ENCODE peak calls at places on chromosomes 3 and 15, in ten cellular contexts. One of them, this sample, is unnamed. For H3K9me3, the result is how much of the 10 kb centered on the place peaks cover.

GRCh38 chr15:87527875-87528274 is 728.7 kb downstream of the NTRK3 start:
- DNase-seq in CD8-positive, alpha-beta T cell: no peak
- DNase-seq in H9: no peak
- DNase-seq in cardiac muscle cell: no peak
- DNase-seq in sigmoid colon: no peak
- DNase-seq in tibial artery: no peak
- DNase-seq in upper lobe of left lung: no peak
- DNase-seq in Karpas-422: no peak
- DNase-seq in neuronal stem cell: no peak
- DNase-seq in Peyer's patch: no peak
- DNase-seq in this sample: no peak

GRCh38 chr3:59510576-59510975 is 460.8 kb upstream of the CFAP20DC start:
- DNase-seq in CD8-positive, alpha-beta T cell: no peak
- DNase-seq in H9: no peak
- DNase-seq in cardiac muscle cell: no peak
- DNase-seq in sigmoid colon: no peak
- DNase-seq in tibial artery: no peak
- DNase-seq in upper lobe of left lung: no peak
- DNase-seq in Karpas-422: no peak
- DNase-seq in neuronal stem cell: no peak
- DNase-seq in Peyer's patch: no peak
- DNase-seq in this sample: no peak

GRCh38 chr3:133466531-133467386 is 66.9 kb downstream of the BFSP2 start:
- DNase-seq in CD8-positive, alpha-beta T cell: no peak
- DNase-seq in H9: no peak
- DNase-seq in cardiac muscle cell: no peak
- DNase-seq in sigmoid colon: no peak
- DNase-seq in tibial artery: no peak
- DNase-seq in upper lobe of left lung: no peak
- DNase-seq in Karpas-422: peak
- DNase-seq in neuronal stem cell: no peak
- DNase-seq in Peyer's patch: no peak
- DNase-seq in this sample: no peak

GRCh38 chr3:69803871-69804270 is 64.6 kb downstream of the MITF start:
- DNase-seq in CD8-positive, alpha-beta T cell: no peak
- DNase-seq in H9: no peak
- DNase-seq in cardiac muscle cell: no peak
- DNase-seq in sigmoid colon: no peak
- DNase-seq in tibial artery: no peak
- DNase-seq in upper lobe of left lung: no peak
- DNase-seq in Karpas-422: no peak
- DNase-seq in neuronal stem cell: no peak
- DNase-seq in Peyer's patch: no peak
- DNase-seq in this sample: no peak

GRCh38 chr3:190213726-190214125 is 93.0 kb upstream of the P3H2 start:
- DNase-seq in CD8-positive, alpha-beta T cell: no peak
- DNase-seq in H9: no peak
- DNase-seq in cardiac muscle cell: no peak
- DNase-seq in sigmoid colon: no peak
- DNase-seq in tibial artery: no peak
- DNase-seq in upper lobe of left lung: no peak
- DNase-seq in Karpas-422: no peak
- DNase-seq in neuronal stem cell: no peak
- DNase-seq in Peyer's patch: no peak
- DNase-seq in this sample: no peak

GRCh38 chr15:39593071-39594055 is 12.5 kb downstream of the THBS1 start:
- DNase-seq in CD8-positive, alpha-beta T cell: no peak
- DNase-seq in H9: no peak
- DNase-seq in cardiac muscle cell: peak
- DNase-seq in sigmoid colon: no peak
- DNase-seq in tibial artery: no peak
- DNase-seq in upper lobe of left lung: no peak
- DNase-seq in Karpas-422: no peak
- DNase-seq in neuronal stem cell: no peak
- DNase-seq in Peyer's patch: no peak
- DNase-seq in this sample: no peak

GRCh38 chr3:177569193-177569592 is 371.9 kb upstream of the TBL1XR1 start:
- DNase-seq in CD8-positive, alpha-beta T cell: no peak
- DNase-seq in H9: no peak
- DNase-seq in cardiac muscle cell: peak
- DNase-seq in sigmoid colon: no peak
- DNase-seq in tibial artery: no peak
- DNase-seq in upper lobe of left lung: peak
- DNase-seq in Karpas-422: no peak
- DNase-seq in neuronal stem cell: no peak
- DNase-seq in Peyer's patch: no peak
- DNase-seq in this sample: no peak

GRCh38 chr3:46370784-46371183 is at the start of gene CCR5:
- DNase-seq in CD8-positive, alpha-beta T cell: peak
- DNase-seq in H9: no peak
- DNase-seq in cardiac muscle cell: no peak
- DNase-seq in sigmoid colon: no peak
- DNase-seq in tibial artery: no peak
- DNase-seq in upper lobe of left lung: no peak
- DNase-seq in Karpas-422: no peak
- DNase-seq in neuronal stem cell: no peak
- DNase-seq in Peyer's patch: no peak
- DNase-seq in this sample: no peak

GRCh38 chr15:71880276-71880675 is 69.9 kb downstream of the NR2E3 start:
- DNase-seq in CD8-positive, alpha-beta T cell: no peak
- DNase-seq in H9: no peak
- DNase-seq in cardiac muscle cell: no peak
- DNase-seq in sigmoid colon: no peak
- DNase-seq in tibial artery: no peak
- DNase-seq in upper lobe of left lung: no peak
- DNase-seq in Karpas-422: no peak
- DNase-seq in neuronal stem cell: peak
- DNase-seq in Peyer's patch: no peak
- DNase-seq in this sample: no peak

GRCh38 chr15:74482661-74483060 is 21.7 kb upstream of the UBL7 start:
- DNase-seq in CD8-positive, alpha-beta T cell: no peak
- DNase-seq in H9: peak
- DNase-seq in cardiac muscle cell: no peak
- DNase-seq in sigmoid colon: no peak
- DNase-seq in tibial artery: no peak
- DNase-seq in upper lobe of left lung: no peak
- DNase-seq in Karpas-422: no peak
- DNase-seq in neuronal stem cell: no peak
- DNase-seq in Peyer's patch: no peak
- DNase-seq in this sample: no peak

GRCh38 chr3:196778755-196779154 is 39.1 kb downstream of the PAK2 start:
- DNase-seq in CD8-positive, alpha-beta T cell: no peak
- DNase-seq in H9: no peak
- DNase-seq in cardiac muscle cell: peak
- DNase-seq in sigmoid colon: no peak
- DNase-seq in tibial artery: no peak
- DNase-seq in upper lobe of left lung: no peak
- DNase-seq in Karpas-422: no peak
- DNase-seq in neuronal stem cell: no peak
- DNase-seq in Peyer's patch: no peak
- DNase-seq in this sample: no peak

GRCh38 chr3:114154321-114154821 is 24.5 kb downstream of the DRD3 start:
- DNase-seq in CD8-positive, alpha-beta T cell: no peak
- DNase-seq in H9: peak
- DNase-seq in cardiac muscle cell: no peak
- DNase-seq in sigmoid colon: no peak
- DNase-seq in tibial artery: no peak
- DNase-seq in upper lobe of left lung: no peak
- DNase-seq in Karpas-422: peak
- DNase-seq in neuronal stem cell: no peak
- DNase-seq in Peyer's patch: no peak
- DNase-seq in this sample: no peak

DNA sequence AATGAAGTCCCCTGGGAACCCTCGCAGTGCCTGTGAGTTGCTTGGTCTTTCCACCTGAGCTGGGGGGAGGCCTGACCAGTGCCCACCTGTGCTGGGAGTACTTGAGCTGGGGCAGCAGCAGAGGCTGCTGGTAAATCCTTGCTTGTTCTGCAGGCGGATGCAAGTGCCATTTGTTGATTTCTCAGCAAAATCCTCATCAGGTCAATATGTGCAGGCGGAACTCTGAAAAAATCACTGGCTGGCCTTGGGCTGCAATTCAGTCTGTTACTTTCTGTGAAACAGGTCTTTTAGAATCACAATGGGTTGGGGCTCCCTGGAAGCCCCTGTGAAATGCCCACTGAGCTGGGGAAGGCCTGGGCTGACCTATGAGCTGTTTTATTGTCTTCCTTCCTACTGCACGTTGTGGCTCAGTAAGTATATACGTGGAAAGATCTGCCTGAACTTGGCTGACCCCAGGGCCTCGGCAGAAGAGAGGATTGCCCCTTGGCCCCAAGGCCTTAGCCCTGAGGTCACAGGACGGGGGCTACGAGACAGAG is 182.0 kb upstream of the RGMA start:
- DNase-seq in CD8-positive, alpha-beta T cell: no peak
- DNase-seq in H9: no peak
- DNase-seq in cardiac muscle cell: no peak
- DNase-seq in sigmoid colon: no peak
- DNase-seq in tibial artery: no peak
- DNase-seq in upper lobe of left lung: no peak
- DNase-seq in Karpas-422: no peak
- DNase-seq in neuronal stem cell: no peak
- DNase-seq in Peyer's patch: no peak
- DNase-seq in this sample: no peak
- H3K9me3 ChIP-seq in CD8-positive, alpha-beta T cell: under half
- H3K9me3 ChIP-seq in H9: under half
- H3K9me3 ChIP-seq in cardiac muscle cell: under half
- H3K9me3 ChIP-seq in sigmoid colon: under half
- H3K9me3 ChIP-seq in tibial artery: under half
- H3K9me3 ChIP-seq in upper lobe of left lung: under half
- H3K9me3 ChIP-seq in Karpas-422: under half
- H3K9me3 ChIP-seq in neuronal stem cell: under half
- H3K9me3 ChIP-seq in Peyer's patch: under half
- H3K9me3 ChIP-seq in this sample: under half

DNA sequence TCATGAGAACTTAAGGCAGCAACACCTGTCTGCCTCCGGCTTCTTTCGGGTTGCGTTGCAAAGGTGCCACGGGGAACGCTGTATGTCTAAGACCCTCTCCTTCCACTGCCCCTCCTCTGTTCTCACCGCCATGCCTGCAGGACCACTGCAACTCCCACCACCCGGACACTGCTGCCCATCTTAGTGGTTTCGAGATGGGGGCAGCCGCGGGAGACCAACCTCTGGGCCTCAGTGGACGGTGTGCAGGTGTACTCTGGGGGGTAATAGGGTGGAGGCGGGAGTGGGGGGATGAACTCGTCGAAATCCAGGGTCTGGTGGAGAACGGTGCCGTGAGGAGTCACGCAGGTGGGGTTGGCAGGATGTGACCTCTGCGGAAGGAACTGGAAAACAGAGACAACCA is 132.8 kb downstream of the NSMCE3 start:
- DNase-seq in CD8-positive, alpha-beta T cell: no peak
- DNase-seq in H9: peak
- DNase-seq in cardiac muscle cell: no peak
- DNase-seq in sigmoid colon: no peak
- DNase-seq in tibial artery: no peak
- DNase-seq in upper lobe of left lung: no peak
- DNase-seq in Karpas-422: no peak
- DNase-seq in neuronal stem cell: no peak
- DNase-seq in Peyer's patch: no peak
- DNase-seq in this sample: no peak
- H3K9me3 ChIP-seq in CD8-positive, alpha-beta T cell: under half
- H3K9me3 ChIP-seq in H9: under half
- H3K9me3 ChIP-seq in cardiac muscle cell: under half
- H3K9me3 ChIP-seq in sigmoid colon: under half
- H3K9me3 ChIP-seq in tibial artery: under half
- H3K9me3 ChIP-seq in upper lobe of left lung: under half
- H3K9me3 ChIP-seq in Karpas-422: under half
- H3K9me3 ChIP-seq in neuronal stem cell: under half
- H3K9me3 ChIP-seq in Peyer's patch: under half
- H3K9me3 ChIP-seq in this sample: under half

GRCh38 chr15:24957691-24958090 is 2.9 kb downstream of the SNRPN start:
- DNase-seq in CD8-positive, alpha-beta T cell: no peak
- DNase-seq in H9: no peak
- DNase-seq in cardiac muscle cell: no peak
- DNase-seq in sigmoid colon: no peak
- DNase-seq in tibial artery: no peak
- DNase-seq in upper lobe of left lung: no peak
- DNase-seq in Karpas-422: no peak
- DNase-seq in neuronal stem cell: no peak
- DNase-seq in Peyer's patch: no peak
- DNase-seq in this sample: no peak

GRCh38 chr15:24954783-24955548 is at the start of the genes SNRPN and SNURF:
- DNase-seq in CD8-positive, alpha-beta T cell: peak
- DNase-seq in H9: peak
- DNase-seq in cardiac muscle cell: peak
- DNase-seq in sigmoid colon: peak
- DNase-seq in tibial artery: peak
- DNase-seq in upper lobe of left lung: peak
- DNase-seq in Karpas-422: peak
- DNase-seq in neuronal stem cell: peak
- DNase-seq in Peyer's patch: peak
- DNase-seq in this sample: peak

GRCh38 chr15:24956131-24956838 is 1.5 kb downstream of the SNRPN start:
- DNase-seq in CD8-positive, alpha-beta T cell: peak
- DNase-seq in H9: peak
- DNase-seq in cardiac muscle cell: peak
- DNase-seq in sigmoid colon: peak
- DNase-seq in tibial artery: peak
- DNase-seq in upper lobe of left lung: peak
- DNase-seq in Karpas-422: peak
- DNase-seq in neuronal stem cell: peak
- DNase-seq in Peyer's patch: peak
- DNase-seq in this sample: peak

DNA sequence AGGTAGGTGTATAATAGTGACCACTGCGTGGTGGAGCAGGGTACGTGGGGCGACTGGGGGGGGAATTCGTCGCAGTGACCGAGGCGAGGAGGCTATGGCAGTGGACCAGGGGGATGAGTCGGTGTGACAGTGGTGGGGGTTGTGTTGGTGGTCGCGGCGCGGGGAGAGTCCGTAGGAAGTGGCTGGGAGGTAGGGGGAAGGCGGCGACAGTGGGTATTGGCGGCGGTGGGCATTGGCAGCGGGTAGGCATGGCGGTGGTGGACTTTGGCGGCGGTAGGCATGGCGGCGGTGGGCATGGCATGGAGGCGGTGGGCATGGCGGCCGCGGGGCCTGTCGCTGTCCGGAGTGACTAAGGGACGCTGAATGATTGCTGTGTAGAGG is 752 bp downstream of the SNRPN start:
- DNase-seq in CD8-positive, alpha-beta T cell: peak
- DNase-seq in H9: no peak
- DNase-seq in cardiac muscle cell: no peak
- DNase-seq in sigmoid colon: peak
- DNase-seq in tibial artery: no peak
- DNase-seq in upper lobe of left lung: no peak
- DNase-seq in Karpas-422: peak
- DNase-seq in neuronal stem cell: no peak
- DNase-seq in Peyer's patch: peak
- DNase-seq in this sample: no peak
- H3K9me3 ChIP-seq in CD8-positive, alpha-beta T cell: under half
- H3K9me3 ChIP-seq in H9: under half
- H3K9me3 ChIP-seq in cardiac muscle cell: under half
- H3K9me3 ChIP-seq in sigmoid colon: under half
- H3K9me3 ChIP-seq in tibial artery: under half
- H3K9me3 ChIP-seq in upper lobe of left lung: under half
- H3K9me3 ChIP-seq in Karpas-422: under half
- H3K9me3 ChIP-seq in neuronal stem cell: under half
- H3K9me3 ChIP-seq in Peyer's patch: under half
- H3K9me3 ChIP-seq in this sample: under half

GRCh38 chr3:141114816-141115458 is 63.8 kb downstream of the SPSB4 start:
- DNase-seq in CD8-positive, alpha-beta T cell: no peak
- DNase-seq in H9: peak
- DNase-seq in cardiac muscle cell: no peak
- DNase-seq in sigmoid colon: no peak
- DNase-seq in tibial artery: no peak
- DNase-seq in upper lobe of left lung: no peak
- DNase-seq in Karpas-422: peak
- DNase-seq in neuronal stem cell: no peak
- DNase-seq in Peyer's patch: no peak
- DNase-seq in this sample: no peak
- H3K9me3 ChIP-seq in CD8-positive, alpha-beta T cell: under half
- H3K9me3 ChIP-seq in H9: under half
- H3K9me3 ChIP-seq in cardiac muscle cell: under half
- H3K9me3 ChIP-seq in sigmoid colon: under half
- H3K9me3 ChIP-seq in tibial artery: under half
- H3K9me3 ChIP-seq in upper lobe of left lung: under half
- H3K9me3 ChIP-seq in Karpas-422: under half
- H3K9me3 ChIP-seq in neuronal stem cell: under half
- H3K9me3 ChIP-seq in Peyer's patch: under half
- H3K9me3 ChIP-seq in this sample: under half